ENCODE peak calls at places on chromosomes 13 and 19, in four cellular contexts. D, E, L and Q are unnamed samples.
A peak's percentile ranks its signal among the peaks of the same experiment; 100 is the strongest.

GRCh38 chr19:14267224-14267741 is 61.3 kb upstream of the ADGRL1 start:
- DNase-seq in D (no peak), E (no peak), L (no peak), Q (no peak)

GRCh38 chr13:74251778-74252519 is 117.7 kb upstream of the KLF12 start:
- DNase-seq in D (no peak), E (no peak), L (no peak), Q (no peak)

GRCh38 chr13:73809561-73809960 is 324.6 kb downstream of the KLF12 start:
- DNase-seq in D (no peak), E (no peak), L (no peak), Q (no peak)

GRCh38 chr13:109273326-109273751 is 513.0 kb downstream of the IRS2 start:
- DNase-seq in D (no peak), E (no peak), L (no peak), Q (no peak)

GRCh38 chr13:101127741-101128353 is 288.5 kb downstream of the NALCN start:
- DNase-seq in D (no peak), E (peak; percentile 1), L (no peak), Q (peak; percentile 27)

GRCh38 chr19:32598022-32598421 is 17.0 kb downstream of the PDCD5 start:
- DNase-seq in D (no peak), E (no peak), L (no peak), Q (no peak)

GRCh38 chr13:114099918-114100445 is 32.4 kb downstream of the RASA3 start:
- DNase-seq in D (no peak), E (no peak), L (no peak), Q (no peak)

GRCh38 chr13:48654511-48654910 is 782 bp downstream of the CYSLTR2 start:
- DNase-seq in D (no peak), E (no peak), L (no peak), Q (no peak)

GRCh38 chr13:98719527-98720250 is 32.8 kb downstream of the SLC15A1 start:
- DNase-seq in D (no peak), E (no peak), L (no peak), Q (no peak)

GRCh38 chr19:58543826-58544590 is at the start of gene TRIM28:
- DNase-seq in D (peak; percentile 99), E (peak; percentile 99), L (peak; percentile 96), Q (peak; percentile 100)

GRCh38 chr13:31094331-31095015 is 67.2 kb downstream of the HSPH1 start:
- DNase-seq in D (no peak), E (no peak), L (no peak), Q (no peak)

DNA sequence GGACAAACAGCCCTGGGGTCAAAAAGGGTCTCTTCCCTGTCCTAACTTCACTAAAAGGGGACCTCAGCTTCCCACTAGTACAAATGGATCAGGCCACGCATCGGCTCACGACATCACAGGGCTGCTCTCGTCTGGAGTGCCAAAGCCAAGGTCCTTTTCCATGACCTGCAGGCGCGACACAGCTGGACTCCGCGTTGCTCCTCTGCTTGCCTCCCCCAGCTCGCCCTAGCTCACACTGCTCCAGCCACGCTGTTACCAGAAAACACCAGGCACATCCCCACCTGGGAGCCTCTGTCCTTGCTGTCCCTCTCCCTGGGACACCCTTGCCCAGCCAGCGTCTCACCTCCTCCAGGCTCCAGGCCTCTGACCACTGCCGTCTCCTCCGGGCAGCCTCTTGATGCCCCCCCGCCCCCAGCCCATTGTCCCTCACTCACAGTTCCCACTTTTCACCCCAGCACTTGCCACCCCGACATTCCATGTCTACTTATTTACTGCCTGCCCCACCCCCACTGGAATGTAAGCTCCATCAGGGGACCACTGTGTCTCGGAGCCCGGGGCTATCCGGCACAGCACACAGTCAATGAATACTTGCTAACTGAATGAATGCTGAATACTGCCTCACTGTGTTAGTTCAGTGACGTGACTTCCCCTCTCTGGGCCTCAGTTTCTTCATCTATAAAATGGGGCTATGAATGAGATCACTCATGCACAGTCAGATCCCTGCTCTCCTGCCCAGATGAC is 20.7 kb downstream of the AKT2 start:
- DNase-seq in D (no peak), E (no peak), L (no peak), Q (no peak)
- TF ChIP-seq SPI1 in D (no peak), E (no peak), L (no peak), Q (no peak)

GRCh38 chr13:106888148-106888547 is 320.2 kb upstream of the ARGLU1 start:
- DNase-seq in D (no peak), E (no peak), L (no peak), Q (no peak)

GRCh38 chr13:106882222-106882621 is 314.3 kb upstream of the ARGLU1 start:
- DNase-seq in D (no peak), E (no peak), L (no peak), Q (no peak)

GRCh38 chr13:106887686-106888085 is 319.7 kb upstream of the ARGLU1 start:
- DNase-seq in D (no peak), E (no peak), L (no peak), Q (no peak)
- TF ChIP-seq SPI1 in D (no peak), E (no peak), L (no peak), Q (no peak)

GRCh38 chr13:67119481-67119883 is 110.7 kb downstream of the PCDH9 start:
- DNase-seq in D (no peak), E (no peak), L (no peak), Q (peak; percentile 4)

GRCh38 chr13:67122251-67122650 is 107.9 kb downstream of the PCDH9 start:
- DNase-seq in D (no peak), E (no peak), L (no peak), Q (no peak)

GRCh38 chr13:67118277-67118676 is 111.9 kb downstream of the PCDH9 start:
- DNase-seq in D (no peak), E (no peak), L (no peak), Q (no peak)

GRCh38 chr13:67123165-67123564 is 107.0 kb downstream of the PCDH9 start:
- DNase-seq in D (no peak), E (no peak), L (no peak), Q (peak; percentile 68)

GRCh38 chr13:67120872-67121531 is 109.1 kb downstream of the PCDH9 start:
- DNase-seq in D (no peak), E (no peak), L (no peak), Q (no peak)
- TF ChIP-seq SPI1 in D (no peak), E (no peak), L (no peak), Q (no peak)

DNA sequence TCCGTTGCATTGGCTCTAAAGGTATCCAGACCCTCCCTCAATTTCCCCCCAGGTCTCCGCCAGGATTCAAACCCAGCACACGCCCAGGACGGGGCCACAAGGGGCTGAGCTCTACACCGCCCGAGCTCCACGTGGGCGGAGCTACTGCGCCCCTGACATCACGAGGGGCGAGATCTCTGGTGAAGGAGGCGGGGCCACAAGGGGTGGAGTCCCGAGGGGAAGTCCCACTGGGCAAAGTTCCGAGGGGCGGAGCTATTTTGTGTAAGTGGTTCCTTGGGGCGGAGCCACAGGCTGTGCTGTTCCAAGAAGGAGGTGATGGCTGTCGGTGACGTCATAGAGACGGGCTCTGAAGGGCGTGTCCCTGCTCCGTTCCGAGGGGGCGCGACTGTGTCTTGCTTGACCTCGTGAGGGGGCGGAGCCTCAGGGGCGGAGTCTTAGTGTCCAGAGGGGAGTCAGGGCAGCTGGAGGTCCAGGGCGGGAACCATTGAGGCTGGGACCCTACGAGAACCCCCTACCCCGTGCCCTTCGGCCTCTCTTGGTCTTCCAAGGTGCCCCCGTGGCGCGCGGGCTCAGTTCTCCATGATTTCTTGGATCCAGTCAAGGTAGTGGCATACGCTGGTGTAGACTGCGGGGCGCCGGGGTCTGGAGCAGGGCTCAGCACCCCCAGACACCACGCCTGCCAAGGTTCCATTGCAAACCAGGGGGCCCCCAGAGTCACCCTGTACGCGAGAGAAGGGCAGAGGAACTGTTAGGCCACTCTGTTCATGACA is 1.3 kb upstream of the KLK8 start:
- DNase-seq in D (no peak), E (no peak), L (no peak), Q (peak; percentile 98)
- TF ChIP-seq SPI1 in D (no peak), E (no peak), L (no peak), Q (peak; percentile 77)

GRCh38 chr13:80082396-80083096 is 258.4 kb downstream of the SPRY2 start:
- DNase-seq in D (no peak), E (no peak), L (no peak), Q (no peak)
- TF ChIP-seq SPI1 in D (no peak), E (no peak), L (no peak), Q (no peak)

GRCh38 chr13:29022968-29023367 is 202.8 kb downstream of the MTUS2 start:
- DNase-seq in D (no peak), E (no peak), L (no peak), Q (no peak)
- TF ChIP-seq SPI1 in D (no peak), E (no peak), L (no peak), Q (no peak)

GRCh38 chr13:24626449-24626848 is 53.8 kb upstream of the ATP12A start:
- DNase-seq in D (no peak), E (no peak), L (no peak), Q (no peak)

GRCh38 chr13:24629320-24629719 is 50.9 kb upstream of the ATP12A start:
- DNase-seq in D (no peak), E (no peak), L (no peak), Q (no peak)

GRCh38 chr13:24627090-24627714 is 53.0 kb upstream of the ATP12A start:
- DNase-seq in D (no peak), E (no peak), L (no peak), Q (peak; percentile 66)

GRCh38 chr13:24625870-24626419 is 54.3 kb upstream of the ATP12A start:
- DNase-seq in D (no peak), E (peak; percentile 40), L (no peak), Q (no peak)

DNA sequence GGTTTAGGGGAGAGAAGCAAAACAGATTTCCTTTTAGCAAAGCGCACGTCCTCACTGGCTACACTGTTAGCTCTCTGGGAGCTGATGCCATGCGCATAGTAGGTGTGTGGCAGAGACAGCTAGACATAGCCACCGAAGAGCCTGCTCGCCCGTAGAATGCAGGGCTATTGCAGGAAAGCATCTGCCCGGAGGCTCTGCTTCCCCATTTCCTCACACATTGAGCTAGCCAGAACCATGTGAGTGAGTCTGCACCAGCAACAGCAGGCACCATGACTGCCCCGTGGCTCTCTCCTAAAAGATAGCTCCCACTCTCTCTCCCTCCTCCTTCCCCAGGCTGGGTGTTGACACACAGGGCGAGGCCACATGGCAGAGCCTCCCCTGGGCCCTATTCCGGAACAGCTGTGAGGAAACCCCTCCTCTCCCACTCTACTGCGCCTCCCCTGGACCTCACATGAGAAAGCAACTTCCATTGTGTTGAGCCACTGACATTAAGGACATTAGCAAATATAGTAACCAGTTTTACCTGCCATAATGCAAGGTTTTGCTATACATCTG is 52.3 kb upstream of the ATP12A start:
- DNase-seq in D (no peak), E (no peak), L (no peak), Q (peak; percentile 14)
- TF ChIP-seq SPI1 in D (no peak), E (no peak), L (no peak), Q (no peak)

DNA sequence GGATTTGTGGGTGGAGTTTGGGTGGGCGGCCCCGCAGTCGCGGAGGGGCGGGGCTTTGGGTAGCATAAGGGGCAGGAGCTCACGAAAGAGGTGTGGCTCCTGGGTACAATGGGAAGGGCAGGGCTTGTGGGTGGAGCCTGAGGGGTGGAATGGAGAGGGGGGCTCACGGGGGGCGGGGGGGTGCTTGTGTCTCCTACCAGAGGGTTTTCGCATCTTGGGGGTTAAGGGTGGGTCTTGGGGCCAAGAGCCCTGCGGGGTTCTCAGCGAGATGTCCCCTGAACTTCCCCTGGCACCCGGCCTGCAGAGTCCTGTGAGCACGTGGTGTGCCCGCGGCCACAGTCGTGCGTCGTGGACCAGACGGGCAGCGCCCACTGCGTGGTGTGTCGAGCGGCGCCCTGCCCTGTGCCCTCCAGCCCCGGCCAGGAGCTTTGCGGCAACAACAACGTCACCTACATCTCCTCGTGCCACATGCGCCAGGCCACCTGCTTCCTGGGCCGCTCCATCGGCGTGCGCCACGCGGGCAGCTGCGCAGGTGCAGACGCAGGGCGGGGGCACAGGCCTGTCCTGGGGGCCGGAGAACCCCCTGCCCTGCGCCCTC is 4.9 kb downstream of the FSTL3 start:
- DNase-seq in D (peak; percentile 93), E (peak; percentile 90), L (no peak), Q (peak; percentile 95)
- TF ChIP-seq SPI1 in D (no peak), E (no peak), L (no peak), Q (no peak)

GRCh38 chr19:49877879-49878743 is 609 bp downstream of the TBC1D17 start:
- DNase-seq in D (peak; percentile 94), E (peak; percentile 99), L (peak; percentile 92), Q (peak; percentile 97)
- TF ChIP-seq SPI1 in D (no peak), E (no peak), L (no peak), Q (no peak)